ENCODE peak calls at places on chromosomes 7 and 10, in nine cellular contexts. H, W, Z, N, D, T, I, S and V are unnamed samples.

GRCh38 chr7:159105066-159105780 is 39.4 kb downstream of the VIPR2 start:
- DNase-seq in S (peak; percentile 27), Z (peak; percentile 24), I (no peak), T (peak; percentile 7), W (peak; percentile 4), D (no peak), H (no peak), N (peak; percentile 10), V (no peak)

GRCh38 chr10:71419750-71420149 is 23.0 kb downstream of the CDH23 start:
- DNase-seq in H (no peak), D (no peak), I (no peak), S (no peak), N (no peak), T (no peak), W (no peak), Z (no peak), V (no peak)

GRCh38 chr7:148669907-148670306 is 28.8 kb upstream of the CUL1 start:
- DNase-seq in N (no peak), I (no peak), Z (no peak), H (no peak), S (no peak), D (no peak), W (no peak), T (no peak), V (no peak)

GRCh38 chr7:148304456-148304855 is 286.1 kb upstream of the C7orf33 start:
- DNase-seq in H (no peak), I (no peak), T (no peak), S (no peak), N (no peak), W (peak; percentile 21), Z (no peak), D (no peak), V (no peak)

GRCh38 chr10:94916423-94916822 is 22.0 kb upstream of the CYP2C9 start:
- DNase-seq in D (no peak), I (no peak), W (no peak), H (no peak), S (no peak), T (no peak), N (no peak), Z (no peak), V (no peak)

GRCh38 chr10:58467931-58468635 is 44.6 kb upstream of the BICC1 start:
- DNase-seq in D (no peak), Z (no peak), I (no peak), S (no peak), H (no peak), W (no peak), N (no peak), T (no peak), V (no peak)

GRCh38 chr10:74718208-74718607 is 108.2 kb upstream of the KAT6B start:
- DNase-seq in S (no peak), T (no peak), D (no peak), I (no peak), N (no peak), Z (no peak), H (no peak), W (no peak), V (no peak)

GRCh38 chr10:78302739-78302988 is 269.0 kb downstream of the RPS24 start:
- DNase-seq in D (no peak), N (no peak), I (peak; percentile 40), S (no peak), H (no peak), T (no peak), W (no peak), Z (no peak), V (no peak)

GRCh38 chr7:2720024-2720423 is 32.0 kb downstream of the AMZ1 start:
- DNase-seq in Z (no peak), N (no peak), S (no peak), I (no peak), D (no peak), T (no peak), H (no peak), W (no peak), V (no peak)

GRCh38 chr7:97064972-97065587 is 40.4 kb upstream of the DLX5 start:
- DNase-seq in Z (no peak), W (no peak), S (no peak), T (no peak), D (no peak), N (no peak), I (peak; percentile 34), H (no peak), V (peak; percentile 12)

GRCh38 chr7:45001138-45001694 is 1.2 kb downstream of the CCM2 start:
- DNase-seq in W (peak; percentile 55), N (no peak), H (no peak), I (peak; percentile 39), S (peak; percentile 59), Z (no peak), D (no peak), T (no peak), V (no peak)

GRCh38 chr7:95549818-95550529 is 46.3 kb downstream of the PDK4 start:
- DNase-seq in I (peak; percentile 97), N (peak; percentile 83), S (peak; percentile 89), D (peak; percentile 31), H (peak; percentile 94), T (peak; percentile 98), W (peak; percentile 92), Z (peak; percentile 86), V (peak; percentile 98)

GRCh38 chr7:92740713-92741126 is 95.7 kb downstream of the CDK6 start:
- DNase-seq in T (no peak), W (no peak), D (no peak), I (no peak), Z (no peak), H (no peak), N (no peak), S (no peak), V (no peak)

GRCh38 chr7:31058688-31059087 is 6.6 kb downstream of the ADCYAP1R1 start:
- DNase-seq in Z (no peak), S (no peak), H (no peak), I (no peak), N (no peak), T (no peak), D (no peak), W (no peak), V (no peak)

GRCh38 chr7:25752967-25753791 is 398.8 kb upstream of the NFE2L3 start:
- DNase-seq in T (no peak), D (no peak), N (no peak), I (no peak), Z (no peak), S (no peak), H (no peak), W (no peak), V (no peak)

GRCh38 chr7:105319578-105319977 is 69.1 kb downstream of the SRPK2 start:
- DNase-seq in T (no peak), Z (no peak), I (no peak), S (no peak), N (no peak), W (no peak), H (no peak), D (no peak), V (no peak)

GRCh38 chr7:150435390-150436073 is 14.9 kb upstream of the GIMAP8 start:
- DNase-seq in T (no peak), H (no peak), W (peak; percentile 77), D (no peak), N (no peak), I (no peak), Z (no peak), S (no peak), V (no peak)

GRCh38 chr10:104612577-104613205 is 28.4 kb upstream of the SORCS3 start:
- DNase-seq in W (no peak), I (no peak), T (no peak), S (no peak), N (no peak), D (no peak), Z (no peak), H (no peak), V (no peak)

GRCh38 chr7:140672382-140673062 is at the start of gene ADCK2:
- DNase-seq in I (peak; percentile 70), N (peak; percentile 71), Z (no peak), W (peak; percentile 74), T (peak; percentile 47), H (no peak), D (no peak), S (peak; percentile 81), V (peak; percentile 59)

GRCh38 chr10:6647811-6648526 is 67.9 kb upstream of the PRKCQ start:
- DNase-seq in W (peak; percentile 39), S (no peak), N (no peak), H (no peak), Z (no peak), T (no peak), D (no peak), I (peak; percentile 62), V (no peak)

GRCh38 chr10:84499846-84500245 is 171.5 kb downstream of the CCSER2 start:
- DNase-seq in I (no peak), N (no peak), T (no peak), Z (no peak), S (no peak), H (no peak), W (no peak), D (no peak), V (no peak)

GRCh38 chr7:75534727-75535307 is 42.7 kb downstream of the SPDYE5 start:
- DNase-seq in Z (no peak), T (no peak), W (no peak), H (no peak), N (no peak), I (no peak), D (no peak), S (no peak), V (no peak)

GRCh38 chr10:17981766-17982380 is 30.2 kb downstream of the SLC39A12 start:
- DNase-seq in Z (no peak), T (no peak), H (no peak), W (no peak), S (no peak), N (no peak), I (no peak), D (no peak), V (no peak)

GRCh38 chr7:434891-435486 is 84.7 kb downstream of the PDGFA start:
- DNase-seq in W (peak; percentile 24), D (no peak), H (no peak), T (no peak), Z (no peak), S (no peak), N (no peak), I (no peak), V (peak; percentile 44)
- H3K4me3 ChIP-seq in W (peak overlapping the region; percentile 35), D (peak overlapping the region; percentile 44), H (no peak overlapping the region), T (no peak overlapping the region), Z (peak overlapping the region; percentile 15), S (no peak overlapping the region), N (no peak overlapping the region), I (no peak overlapping the region), V (no peak overlapping the region)

GRCh38 chr10:22436526-22436892 is 91.2 kb downstream of the SPAG6 start:
- DNase-seq in H (no peak), D (no peak), N (no peak), T (peak; percentile 33), S (no peak), Z (no peak), I (no peak), W (peak; percentile 51), V (no peak)
- H3K4me1 ChIP-seq in H (no peaks in the 10 kb centered on the region), D (peaks cover 13% of the 10 kb centered on the region), N (peaks cover 5% of the 10 kb centered on the region), T (no peaks in the 10 kb centered on the region), S (no peaks in the 10 kb centered on the region), Z (peaks cover 4% of the 10 kb centered on the region), I (peaks cover 11% of the 10 kb centered on the region), W (peaks cover 22% of the 10 kb centered on the region), V (no peaks in the 10 kb centered on the region)

GRCh38 chr7:22356855-22357310 is at the start of gene RAPGEF5:
- DNase-seq in S (peak; percentile 79), D (no peak), I (peak; percentile 62), N (no peak), Z (peak; percentile 67), H (no peak), W (peak; percentile 75), T (no peak), V (peak; percentile 18)
- TF ChIP-seq POLR2A in S (peak; percentile 90), D (no peak), I (no peak), N (no peak), Z (no peak), H (no peak), W (no peak), T (no peak), V (no peak)

GRCh38 chr7:84193787-84194186 is 802 bp downstream of the SEMA3A start:
- DNase-seq in I (no peak), S (no peak), W (no peak), H (no peak), D (no peak), Z (no peak), T (no peak), N (no peak), V (no peak)
- H3K4me3 ChIP-seq in I (no peak overlapping the region), S (no peak overlapping the region), W (peak overlapping the region; percentile 54), H (no peak overlapping the region), D (peak overlapping the region; percentile 45), Z (peak overlapping the region; percentile 47), T (peak overlapping the region; percentile 32), N (no peak overlapping the region), V (no peak overlapping the region)